ENCODE peak calls at places on chromosomes 7 and 10, in ten cellular contexts. One of them, this sample, is unnamed.

GRCh38 chr7:2471022-2471329 is 5.2 kb downstream of the GRIFIN start:
- DNase-seq in IMR-90: peak; percentile 74
- DNase-seq in psoas muscle: no peak
- DNase-seq in endothelial cell of umbilical vein: no peak
- DNase-seq in transverse colon: no peak
- DNase-seq in ovary: no peak
- DNase-seq in tibial nerve: no peak
- DNase-seq in aorta: no peak
- DNase-seq in Panc1: no peak
- DNase-seq in CD4-positive, alpha-beta T cell: no peak
- DNase-seq in this sample: peak; percentile 40

GRCh38 chr7:100897111-100897608 is 1.5 kb upstream of the ACHE start:
- DNase-seq in IMR-90: no peak
- DNase-seq in psoas muscle: peak; percentile 77
- DNase-seq in endothelial cell of umbilical vein: no peak
- DNase-seq in transverse colon: peak; percentile 76
- DNase-seq in ovary: peak; percentile 72
- DNase-seq in tibial nerve: no peak
- DNase-seq in aorta: no peak
- DNase-seq in Panc1: no peak
- DNase-seq in CD4-positive, alpha-beta T cell: peak; percentile 50
- DNase-seq in this sample: no peak

GRCh38 chr7:17233643-17234397 is 64.6 kb upstream of the AHR start:
- DNase-seq in IMR-90: no peak
- DNase-seq in psoas muscle: no peak
- DNase-seq in endothelial cell of umbilical vein: no peak
- DNase-seq in transverse colon: no peak
- DNase-seq in ovary: no peak
- DNase-seq in tibial nerve: no peak
- DNase-seq in aorta: no peak
- DNase-seq in Panc1: peak; percentile 39
- DNase-seq in CD4-positive, alpha-beta T cell: peak; percentile 35
- DNase-seq in this sample: no peak

GRCh38 chr7:106010331-106010730 is 47.3 kb downstream of the CDHR3 start:
- DNase-seq in IMR-90: no peak
- DNase-seq in psoas muscle: no peak
- DNase-seq in endothelial cell of umbilical vein: no peak
- DNase-seq in transverse colon: no peak
- DNase-seq in ovary: no peak
- DNase-seq in tibial nerve: no peak
- DNase-seq in aorta: no peak
- DNase-seq in Panc1: no peak
- DNase-seq in CD4-positive, alpha-beta T cell: no peak
- DNase-seq in this sample: no peak

GRCh38 chr7:114944742-114945625 is 23.1 kb downstream of the MDFIC start:
- DNase-seq in IMR-90: peak; percentile 94
- DNase-seq in psoas muscle: peak; percentile 92
- DNase-seq in endothelial cell of umbilical vein: peak; percentile 60
- DNase-seq in transverse colon: peak; percentile 43
- DNase-seq in ovary: peak; percentile 72
- DNase-seq in tibial nerve: peak; percentile 81
- DNase-seq in aorta: peak; percentile 85
- DNase-seq in Panc1: no peak
- DNase-seq in CD4-positive, alpha-beta T cell: no peak
- DNase-seq in this sample: no peak

GRCh38 chr10:88097092-88097894 is 233.9 kb downstream of the PTEN start:
- DNase-seq in IMR-90: peak; percentile 68
- DNase-seq in psoas muscle: no peak
- DNase-seq in endothelial cell of umbilical vein: no peak
- DNase-seq in transverse colon: no peak
- DNase-seq in ovary: no peak
- DNase-seq in tibial nerve: no peak
- DNase-seq in aorta: no peak
- DNase-seq in Panc1: no peak
- DNase-seq in CD4-positive, alpha-beta T cell: no peak
- DNase-seq in this sample: no peak

GRCh38 chr10:50384839-50385238 is 133.5 kb upstream of the ASAH2 start:
- DNase-seq in IMR-90: no peak
- DNase-seq in psoas muscle: no peak
- DNase-seq in endothelial cell of umbilical vein: no peak
- DNase-seq in transverse colon: no peak
- DNase-seq in ovary: no peak
- DNase-seq in tibial nerve: no peak
- DNase-seq in aorta: no peak
- DNase-seq in Panc1: no peak
- DNase-seq in CD4-positive, alpha-beta T cell: no peak
- DNase-seq in this sample: no peak

GRCh38 chr10:97714401-97715258 is 1.1 kb downstream of the MARVELD1 start:
- DNase-seq in IMR-90: peak; percentile 71
- DNase-seq in psoas muscle: peak; percentile 83
- DNase-seq in endothelial cell of umbilical vein: peak; percentile 58
- DNase-seq in transverse colon: peak; percentile 72
- DNase-seq in ovary: peak; percentile 85
- DNase-seq in tibial nerve: peak; percentile 66
- DNase-seq in aorta: peak; percentile 88
- DNase-seq in Panc1: no peak
- DNase-seq in CD4-positive, alpha-beta T cell: no peak
- DNase-seq in this sample: no peak

GRCh38 chr10:125521721-125522680 is 161.0 kb downstream of the TEX36 start:
- DNase-seq in IMR-90: no peak
- DNase-seq in psoas muscle: no peak
- DNase-seq in endothelial cell of umbilical vein: no peak
- DNase-seq in transverse colon: no peak
- DNase-seq in ovary: no peak
- DNase-seq in tibial nerve: no peak
- DNase-seq in aorta: no peak
- DNase-seq in Panc1: no peak
- DNase-seq in CD4-positive, alpha-beta T cell: no peak
- DNase-seq in this sample: no peak

GRCh38 chr7:127885843-127886242 is 145.4 kb downstream of the LRRC4 start:
- DNase-seq in IMR-90: peak; percentile 78
- DNase-seq in psoas muscle: no peak
- DNase-seq in endothelial cell of umbilical vein: peak; percentile 57
- DNase-seq in transverse colon: no peak
- DNase-seq in ovary: no peak
- DNase-seq in tibial nerve: no peak
- DNase-seq in aorta: peak; percentile 55
- DNase-seq in Panc1: no peak
- DNase-seq in CD4-positive, alpha-beta T cell: no peak
- DNase-seq in this sample: no peak

GRCh38 chr10:119655566-119656001 is 4.4 kb downstream of the BAG3 start:
- DNase-seq in IMR-90: peak; percentile 88
- DNase-seq in psoas muscle: peak; percentile 88
- DNase-seq in endothelial cell of umbilical vein: peak; percentile 84
- DNase-seq in transverse colon: peak; percentile 52
- DNase-seq in ovary: no peak
- DNase-seq in tibial nerve: peak; percentile 28
- DNase-seq in aorta: no peak
- DNase-seq in Panc1: no peak
- DNase-seq in CD4-positive, alpha-beta T cell: peak; percentile 56
- DNase-seq in this sample: peak; percentile 64

GRCh38 chr10:119659951-119660350 is 8.8 kb downstream of the BAG3 start:
- DNase-seq in IMR-90: no peak
- DNase-seq in psoas muscle: peak; percentile 79
- DNase-seq in endothelial cell of umbilical vein: no peak
- DNase-seq in transverse colon: no peak
- DNase-seq in ovary: no peak
- DNase-seq in tibial nerve: no peak
- DNase-seq in aorta: no peak
- DNase-seq in Panc1: no peak
- DNase-seq in CD4-positive, alpha-beta T cell: no peak
- DNase-seq in this sample: no peak

GRCh38 chr10:119656760-119657159 is 5.6 kb downstream of the BAG3 start:
- DNase-seq in IMR-90: no peak
- DNase-seq in psoas muscle: no peak
- DNase-seq in endothelial cell of umbilical vein: no peak
- DNase-seq in transverse colon: no peak
- DNase-seq in ovary: no peak
- DNase-seq in tibial nerve: no peak
- DNase-seq in aorta: no peak
- DNase-seq in Panc1: no peak
- DNase-seq in CD4-positive, alpha-beta T cell: no peak
- DNase-seq in this sample: no peak

GRCh38 chr10:119658274-119658673 is 7.1 kb downstream of the BAG3 start:
- DNase-seq in IMR-90: peak; percentile 94
- DNase-seq in psoas muscle: peak; percentile 96
- DNase-seq in endothelial cell of umbilical vein: peak; percentile 90
- DNase-seq in transverse colon: peak; percentile 70
- DNase-seq in ovary: peak; percentile 86
- DNase-seq in tibial nerve: peak; percentile 74
- DNase-seq in aorta: peak; percentile 90
- DNase-seq in Panc1: no peak
- DNase-seq in CD4-positive, alpha-beta T cell: no peak
- DNase-seq in this sample: no peak

GRCh38 chr10:119657725-119658124 is 6.5 kb downstream of the BAG3 start:
- DNase-seq in IMR-90: peak; percentile 48
- DNase-seq in psoas muscle: peak; percentile 67
- DNase-seq in endothelial cell of umbilical vein: no peak
- DNase-seq in transverse colon: peak; percentile 25
- DNase-seq in ovary: no peak
- DNase-seq in tibial nerve: no peak
- DNase-seq in aorta: no peak
- DNase-seq in Panc1: no peak
- DNase-seq in CD4-positive, alpha-beta T cell: no peak
- DNase-seq in this sample: no peak
- H3K27ac ChIP-seq in IMR-90: peak overlapping the region; percentile 26
- H3K27ac ChIP-seq in psoas muscle: peak overlapping the region; percentile 99
- H3K27ac ChIP-seq in endothelial cell of umbilical vein: no peak overlapping the region
- H3K27ac ChIP-seq in transverse colon: peak overlapping the region; percentile 98
- H3K27ac ChIP-seq in ovary: peak overlapping the region; percentile 10
- H3K27ac ChIP-seq in tibial nerve: peak overlapping the region; percentile 65
- H3K27ac ChIP-seq in aorta: no peak overlapping the region
- H3K27ac ChIP-seq in Panc1: peak overlapping the region; percentile 99
- H3K27ac ChIP-seq in CD4-positive, alpha-beta T cell: no peak overlapping the region
- H3K27ac ChIP-seq in this sample: peak overlapping the region; percentile 93

DNA sequence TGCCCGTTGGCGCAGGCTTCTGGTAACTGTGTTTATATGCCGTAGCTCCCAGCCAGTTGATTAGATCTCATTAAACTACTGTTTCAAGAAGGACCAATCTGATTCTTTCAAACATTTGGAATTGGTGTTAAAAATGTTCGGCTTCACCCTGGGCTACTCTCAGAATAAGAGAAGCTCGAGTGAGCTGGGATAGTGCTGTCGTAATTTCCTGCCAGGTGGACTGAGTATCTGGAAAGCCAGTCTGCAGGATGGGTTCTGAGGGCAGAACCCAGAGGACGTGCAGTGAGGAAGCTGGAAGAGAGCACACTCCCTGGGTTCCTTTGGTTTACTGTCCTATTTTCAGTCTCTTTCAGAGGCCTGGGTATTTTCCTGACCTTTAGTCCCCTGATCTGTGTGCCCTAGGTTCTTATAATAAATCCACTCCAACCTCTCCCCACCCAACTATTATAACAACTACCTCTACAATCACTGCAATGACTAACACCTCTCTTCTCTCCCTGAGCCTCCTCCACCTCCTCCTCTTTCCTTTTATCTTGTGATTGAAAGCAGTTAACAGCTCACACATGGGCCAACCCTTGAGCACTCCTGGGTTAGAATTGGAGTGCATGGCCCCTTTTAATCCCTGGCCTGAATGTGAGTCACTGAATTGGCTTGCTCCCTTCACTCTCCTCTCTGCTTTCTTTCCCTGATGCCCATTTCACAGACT is 63.0 kb downstream of the AOAH start:
- DNase-seq in IMR-90: peak; percentile 26
- DNase-seq in psoas muscle: no peak
- DNase-seq in endothelial cell of umbilical vein: no peak
- DNase-seq in transverse colon: peak; percentile 58
- DNase-seq in ovary: no peak
- DNase-seq in tibial nerve: no peak
- DNase-seq in aorta: no peak
- DNase-seq in Panc1: no peak
- DNase-seq in CD4-positive, alpha-beta T cell: no peak
- DNase-seq in this sample: no peak
- H3K27ac ChIP-seq in IMR-90: no peak overlapping the region
- H3K27ac ChIP-seq in psoas muscle: no peak overlapping the region
- H3K27ac ChIP-seq in endothelial cell of umbilical vein: no peak overlapping the region
- H3K27ac ChIP-seq in transverse colon: peak overlapping the region; percentile 80
- H3K27ac ChIP-seq in ovary: no peak overlapping the region
- H3K27ac ChIP-seq in tibial nerve: no peak overlapping the region
- H3K27ac ChIP-seq in aorta: no peak overlapping the region
- H3K27ac ChIP-seq in Panc1: peak overlapping the region; percentile 99
- H3K27ac ChIP-seq in CD4-positive, alpha-beta T cell: no peak overlapping the region
- H3K27ac ChIP-seq in this sample: no peak overlapping the region

GRCh38 chr7:91557789-91558396 is 293.7 kb downstream of the FZD1 start:
- DNase-seq in IMR-90: peak; percentile 39
- DNase-seq in psoas muscle: no peak
- DNase-seq in endothelial cell of umbilical vein: peak; percentile 7
- DNase-seq in transverse colon: no peak
- DNase-seq in ovary: no peak
- DNase-seq in tibial nerve: peak; percentile 9
- DNase-seq in aorta: no peak
- DNase-seq in Panc1: no peak
- DNase-seq in CD4-positive, alpha-beta T cell: no peak
- DNase-seq in this sample: peak; percentile 96

GRCh38 chr7:91559947-91560346 is 295.7 kb downstream of the FZD1 start:
- DNase-seq in IMR-90: no peak
- DNase-seq in psoas muscle: no peak
- DNase-seq in endothelial cell of umbilical vein: no peak
- DNase-seq in transverse colon: no peak
- DNase-seq in ovary: no peak
- DNase-seq in tibial nerve: no peak
- DNase-seq in aorta: no peak
- DNase-seq in Panc1: no peak
- DNase-seq in CD4-positive, alpha-beta T cell: no peak
- DNase-seq in this sample: no peak

GRCh38 chr7:91556239-91556638 is 292.0 kb downstream of the FZD1 start:
- DNase-seq in IMR-90: no peak
- DNase-seq in psoas muscle: no peak
- DNase-seq in endothelial cell of umbilical vein: no peak
- DNase-seq in transverse colon: no peak
- DNase-seq in ovary: no peak
- DNase-seq in tibial nerve: no peak
- DNase-seq in aorta: no peak
- DNase-seq in Panc1: no peak
- DNase-seq in CD4-positive, alpha-beta T cell: no peak
- DNase-seq in this sample: no peak

GRCh38 chr7:91554893-91555292 is 290.7 kb downstream of the FZD1 start:
- DNase-seq in IMR-90: no peak
- DNase-seq in psoas muscle: no peak
- DNase-seq in endothelial cell of umbilical vein: peak; percentile 31
- DNase-seq in transverse colon: no peak
- DNase-seq in ovary: no peak
- DNase-seq in tibial nerve: no peak
- DNase-seq in aorta: no peak
- DNase-seq in Panc1: no peak
- DNase-seq in CD4-positive, alpha-beta T cell: no peak
- DNase-seq in this sample: no peak

GRCh38 chr7:91556956-91557650 is 292.9 kb downstream of the FZD1 start:
- DNase-seq in IMR-90: no peak
- DNase-seq in psoas muscle: no peak
- DNase-seq in endothelial cell of umbilical vein: no peak
- DNase-seq in transverse colon: no peak
- DNase-seq in ovary: no peak
- DNase-seq in tibial nerve: no peak
- DNase-seq in aorta: no peak
- DNase-seq in Panc1: no peak
- DNase-seq in CD4-positive, alpha-beta T cell: no peak
- DNase-seq in this sample: peak; percentile 51
- H3K27ac ChIP-seq in IMR-90: no peak overlapping the region
- H3K27ac ChIP-seq in psoas muscle: no peak overlapping the region
- H3K27ac ChIP-seq in endothelial cell of umbilical vein: no peak overlapping the region
- H3K27ac ChIP-seq in transverse colon: no peak overlapping the region
- H3K27ac ChIP-seq in ovary: no peak overlapping the region
- H3K27ac ChIP-seq in tibial nerve: no peak overlapping the region
- H3K27ac ChIP-seq in aorta: no peak overlapping the region
- H3K27ac ChIP-seq in Panc1: no peak overlapping the region
- H3K27ac ChIP-seq in CD4-positive, alpha-beta T cell: no peak overlapping the region
- H3K27ac ChIP-seq in this sample: peak overlapping the region; percentile 96

GRCh38 chr10:112203328-112204076 is 19.9 kb upstream of the GPAM start:
- DNase-seq in IMR-90: peak; percentile 46
- DNase-seq in psoas muscle: no peak
- DNase-seq in endothelial cell of umbilical vein: no peak
- DNase-seq in transverse colon: no peak
- DNase-seq in ovary: no peak
- DNase-seq in tibial nerve: no peak
- DNase-seq in aorta: no peak
- DNase-seq in Panc1: no peak
- DNase-seq in CD4-positive, alpha-beta T cell: no peak
- DNase-seq in this sample: no peak
- H3K27ac ChIP-seq in IMR-90: no peak overlapping the region
- H3K27ac ChIP-seq in psoas muscle: no peak overlapping the region
- H3K27ac ChIP-seq in endothelial cell of umbilical vein: no peak overlapping the region
- H3K27ac ChIP-seq in transverse colon: no peak overlapping the region
- H3K27ac ChIP-seq in ovary: no peak overlapping the region
- H3K27ac ChIP-seq in tibial nerve: no peak overlapping the region
- H3K27ac ChIP-seq in aorta: no peak overlapping the region
- H3K27ac ChIP-seq in Panc1: no peak overlapping the region
- H3K27ac ChIP-seq in CD4-positive, alpha-beta T cell: no peak overlapping the region
- H3K27ac ChIP-seq in this sample: no peak overlapping the region

This sample was measured in epithelial cell of prostate.